ENCODE peak calls at places on chromosomes 11 and 22, in four cellular contexts. J is mucosa of descending colon, V is HepG2, I is psoas muscle. E is an unnamed sample.

GRCh38 chr11:74620537-74620936 is 28.2 kb downstream of the POLD3 start:
- DNase-seq in J (no peak), V (no peak), I (no peak), E (no peak)

GRCh38 chr11:65377036-65377435 is 5.4 kb downstream of the SLC25A45 start:
- DNase-seq in J (no peak), V (no peak), I (no peak), E (peak; percentile 64)

GRCh38 chr11:73907191-73907590 is 30.4 kb downstream of the PAAF1 start:
- DNase-seq in J (no peak), V (peak; percentile 6), I (peak; percentile 14), E (no peak)

GRCh38 chr11:1055109-1055703 is 18.7 kb upstream of the MUC6 start:
- DNase-seq in J (peak; percentile 30), V (no peak), I (peak; percentile 9), E (peak; percentile 46)

GRCh38 chr22:20421507-20421874 is 16.1 kb downstream of the SCARF2 start:
- DNase-seq in J (no peak), V (no peak), I (no peak), E (peak; percentile 15)

GRCh38 chr22:20577549-20577975 is 70.2 kb downstream of the MED15 start:
- DNase-seq in J (no peak), V (no peak), I (no peak), E (no peak)

GRCh38 chr11:107711861-107712260 is at the start of gene SLN:
- DNase-seq in J (no peak), V (no peak), I (no peak), E (no peak)

GRCh38 chr22:23240639-23241389 is 60.5 kb downstream of the BCR start:
- DNase-seq in J (no peak), V (no peak), I (no peak), E (no peak)

GRCh38 chr11:2777871-2778629 is 78.3 kb upstream of the KCNQ1OT1 start:
- DNase-seq in J (peak; percentile 35), V (no peak), I (peak; percentile 18), E (peak; percentile 64)

GRCh38 chr11:125155767-125156166 is 8.8 kb upstream of the PKNOX2 start:
- DNase-seq in J (no peak), V (no peak), I (no peak), E (no peak)

GRCh38 chr11:118916842-118917388 is 8.8 kb downstream of the BCL9L start:
- DNase-seq in J (peak; percentile 49), V (peak; percentile 54), I (peak; percentile 74), E (no peak)

GRCh38 chr11:74702383-74703007 is 28.7 kb downstream of the CHRDL2 start:
- DNase-seq in J (peak; percentile 73), V (peak; percentile 63), I (peak; percentile 60), E (peak; percentile 78)

GRCh38 chr11:129066229-129066628 is 123.6 kb upstream of the TP53AIP1 start:
- DNase-seq in J (no peak), V (no peak), I (no peak), E (no peak)

GRCh38 chr11:66142370-66143263 is 72.5 kb downstream of the PACS1 start:
- DNase-seq in J (no peak), V (peak; percentile 79), I (no peak), E (no peak)

GRCh38 chr11:91373497-91373896 is 851.1 kb upstream of the FAT3 start:
- DNase-seq in J (no peak), V (no peak), I (no peak), E (no peak)
- TF ChIP-seq CTCF in J (no peak), V (no peak), I (no peak), E (no peak)

DNA sequence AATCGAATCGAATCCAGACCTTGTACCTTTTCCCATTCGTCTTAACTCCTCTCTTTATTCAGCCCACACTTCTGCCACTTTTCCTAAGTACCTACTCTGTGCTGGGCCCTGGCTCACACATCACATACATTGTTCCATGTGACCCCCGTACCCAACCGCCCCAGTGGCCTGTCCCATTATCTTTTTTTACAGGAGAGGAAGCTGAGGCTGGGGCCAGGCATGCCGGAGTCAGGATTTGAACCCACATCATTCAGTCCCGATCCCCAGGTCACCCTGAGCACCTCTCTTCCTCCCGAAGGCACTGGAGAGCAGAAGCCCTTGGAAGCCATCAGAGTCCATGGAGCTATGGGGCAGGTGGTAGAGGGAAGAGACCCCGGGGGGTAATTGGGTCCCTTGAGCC is 82.1 kb upstream of the RTL6 start:
- DNase-seq in J (no peak), V (no peak), I (no peak), E (peak; percentile 21)
- TF ChIP-seq CTCF in J (no peak), V (no peak), I (no peak), E (no peak)

DNA sequence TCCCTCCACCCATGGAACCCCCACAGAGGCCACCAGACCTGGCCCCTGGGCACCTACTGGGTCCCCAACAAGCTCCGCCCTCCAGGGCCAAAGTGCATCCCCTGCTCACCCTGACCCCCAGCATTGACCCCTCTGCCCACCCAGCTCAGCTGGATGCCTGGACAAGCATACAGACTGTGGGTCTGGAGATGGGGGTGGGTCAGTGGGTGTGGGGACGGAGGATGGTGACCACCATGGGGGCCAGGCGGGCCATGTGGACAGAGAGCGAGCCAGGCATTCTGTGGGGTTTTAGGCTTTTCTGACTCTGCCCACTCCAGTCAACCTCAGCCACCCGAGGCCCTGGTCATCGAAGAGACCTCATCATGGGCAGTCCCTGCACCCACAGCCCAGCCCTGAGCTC is 183.7 kb downstream of the BRD1 start:
- DNase-seq in J (no peak), V (no peak), I (no peak), E (no peak)
- TF ChIP-seq CTCF in J (no peak), V (no peak), I (no peak), E (no peak)

GRCh38 chr22:41237707-41238569 is 2.8 kb downstream of the CHADL start:
- DNase-seq in J (peak; percentile 90), V (no peak), I (peak; percentile 64), E (peak; percentile 94)
- TF ChIP-seq CTCF in J (peak; percentile 67), V (no peak), I (peak; percentile 54), E (peak; percentile 70)

GRCh38 chr11:132373405-132374141 is 1003.2 kb downstream of the NTM start:
- DNase-seq in J (no peak), V (no peak), I (no peak), E (no peak)
- TF ChIP-seq CTCF in J (no peak), V (no peak), I (no peak), E (no peak)

DNA sequence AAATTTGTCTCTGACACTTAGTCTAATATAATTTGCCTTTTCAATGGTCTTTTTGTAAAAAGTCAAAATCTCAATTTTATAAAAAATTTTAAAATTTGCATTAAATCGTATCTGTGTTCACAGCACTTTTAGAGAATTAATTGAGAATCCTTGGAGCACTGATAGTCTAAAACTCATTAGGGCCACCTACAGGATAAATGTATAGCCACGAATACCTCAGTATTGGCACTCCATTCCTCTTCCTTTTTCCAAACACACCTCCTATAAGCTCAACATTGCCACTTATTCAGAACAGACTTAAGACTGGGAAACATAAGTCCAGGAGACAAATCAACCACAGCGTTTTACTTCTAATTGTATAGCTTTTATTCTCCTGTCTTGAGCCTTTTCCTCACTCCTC is 776.0 kb upstream of the ARHGAP42 start:
- DNase-seq in J (no peak), V (no peak), I (no peak), E (no peak)
- TF ChIP-seq CTCF in J (no peak), V (no peak), I (no peak), E (no peak)